ENCODE peak calls at places on chromosomes 3 and 15, in nine cellular contexts. F, C, I, Y, J, V, G, N and T are unnamed samples.

GRCh38 chr3:10548997-10549396 is 43.6 kb upstream of the ATP2B2 start:
- DNase-seq in I (no peak), C (no peak), Y (no peak), V (peak), J (no peak), F (no peak), N (no peak), G (no peak), T (no peak)

GRCh38 chr15:40894689-40895308 is 549 bp downstream of the VPS18 start:
- DNase-seq in G (peak), J (peak), I (no peak), N (no peak), F (peak), V (peak), C (peak), Y (no peak), T (peak)

GRCh38 chr15:60351066-60351465 is 46.7 kb downstream of the ANXA2 start:
- DNase-seq in F (no peak), J (no peak), V (no peak), I (no peak), G (no peak), N (no peak), C (no peak), Y (no peak), T (no peak)

GRCh38 chr3:50254577-50255250 is 14.2 kb upstream of the SEMA3B start:
- DNase-seq in J (peak), C (peak), V (peak), G (no peak), N (no peak), F (no peak), I (peak), Y (peak), T (no peak)

GRCh38 chr3:98670020-98670419 is 76.6 kb upstream of the CPOX start:
- DNase-seq in C (no peak), N (no peak), J (no peak), Y (no peak), V (no peak), G (no peak), F (no peak), I (no peak), T (no peak)

GRCh38 chr3:47994180-47994579 is 22.0 kb downstream of the MAP4 start:
- DNase-seq in G (no peak), I (no peak), F (no peak), V (no peak), N (no peak), J (no peak), C (no peak), Y (no peak), T (no peak)

GRCh38 chr3:172063456-172064432 is 24.4 kb downstream of the FNDC3B start:
- DNase-seq in C (no peak), G (no peak), N (no peak), J (no peak), F (no peak), Y (no peak), I (no peak), V (no peak), T (no peak)

GRCh38 chr3:58151637-58152036 is 59.1 kb downstream of the DNASE1L3 start:
- DNase-seq in F (no peak), J (peak), G (no peak), N (no peak), I (no peak), C (peak), V (no peak), Y (peak), T (no peak)

GRCh38 chr3:135927170-135927569 is 38.4 kb upstream of the PPP2R3A start:
- DNase-seq in V (peak), Y (no peak), F (no peak), C (peak), I (no peak), N (no peak), G (no peak), J (no peak), T (peak)

GRCh38 chr3:44805960-44806359 is 44.4 kb downstream of the KIF15 start:
- DNase-seq in N (no peak), F (no peak), V (no peak), J (no peak), C (no peak), I (no peak), Y (no peak), G (no peak), T (no peak)

GRCh38 chr3:44803298-44803697 is 41.7 kb downstream of the KIF15 start:
- DNase-seq in C (no peak), V (no peak), J (no peak), F (no peak), G (no peak), Y (no peak), I (no peak), N (no peak), T (no peak)

GRCh38 chr3:44802006-44802405 is 40.4 kb downstream of the KIF15 start:
- DNase-seq in G (no peak), V (no peak), N (no peak), I (no peak), Y (no peak), F (no peak), C (no peak), J (no peak), T (no peak)
- TF ChIP-seq CTCF in G (no peak), V (no peak), N (no peak), I (no peak), Y (no peak), F (no peak), C (no peak), J (no peak), T (no peak)

GRCh38 chr3:29279276-29279675 is 1.6 kb upstream of the RBMS3 start:
- DNase-seq in Y (no peak), C (no peak), N (no peak), I (no peak), J (no peak), G (no peak), F (no peak), V (no peak), T (no peak)

GRCh38 chr3:29279830-29280229 is 1.0 kb upstream of the RBMS3 start:
- DNase-seq in J (peak), I (no peak), N (no peak), Y (no peak), F (no peak), G (no peak), C (peak), V (no peak), T (no peak)

GRCh38 chr3:29282431-29283296 is 1.8 kb downstream of the RBMS3 start:
- DNase-seq in G (peak), N (no peak), V (peak), J (peak), Y (no peak), I (no peak), F (no peak), C (peak), T (peak)

GRCh38 chr3:29281265-29282228 is 676 bp downstream of the RBMS3 start:
- DNase-seq in V (peak), C (peak), Y (no peak), G (peak), I (no peak), J (peak), N (no peak), F (peak), T (peak)

GRCh38 chr3:29280675-29281264 is at the start of gene RBMS3:
- DNase-seq in J (peak), Y (peak), I (peak), F (peak), C (peak), G (peak), N (peak), V (peak), T (peak)
- TF ChIP-seq CTCF in J (peak), Y (peak), I (peak), F (peak), C (peak), G (peak), N (peak), V (peak), T (peak)

DNA sequence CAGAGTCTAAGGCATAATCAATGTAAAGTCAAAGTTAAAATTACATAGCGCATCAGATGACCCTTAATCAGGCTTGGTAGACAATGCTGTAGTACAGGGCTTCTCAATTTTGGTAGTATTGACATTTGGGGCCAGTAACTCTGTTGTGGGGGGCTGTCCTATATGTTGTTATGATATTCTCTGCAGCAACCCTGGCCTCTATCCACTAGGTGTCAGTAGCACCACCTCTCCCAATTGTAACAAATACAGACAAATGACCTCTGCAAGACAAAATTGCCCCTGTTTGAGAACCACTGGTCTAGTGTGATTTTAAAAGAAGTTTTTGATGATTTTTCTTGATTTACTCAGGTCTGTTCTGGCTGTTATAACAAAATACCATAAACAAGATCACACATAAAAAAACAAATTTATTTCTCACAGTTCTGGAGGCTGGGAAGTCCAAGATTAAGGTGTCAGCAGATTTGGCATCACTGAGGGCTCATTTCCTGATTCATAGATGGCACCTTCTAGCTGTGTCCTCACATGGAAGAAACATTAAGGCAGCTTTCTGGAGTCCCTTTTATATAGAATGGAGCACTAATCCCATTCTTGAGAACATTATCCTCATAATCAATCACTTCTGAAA is 37.6 kb upstream of the SLC9A9 start:
- DNase-seq in C (peak), N (no peak), F (peak), I (no peak), G (peak), J (peak), V (peak), Y (no peak), T (peak)
- TF ChIP-seq CTCF in C (peak), N (peak), F (peak), I (peak), G (peak), J (peak), V (peak), Y (peak), T (peak)

GRCh38 chr3:150097588-150097890 is 126.8 kb upstream of the PFN2 start:
- DNase-seq in N (no peak), C (no peak), F (no peak), G (no peak), V (peak), J (no peak), I (no peak), Y (no peak), T (peak)

GRCh38 chr3:150090877-150091276 is 120.2 kb upstream of the PFN2 start:
- DNase-seq in V (no peak), C (no peak), I (no peak), Y (no peak), F (no peak), G (no peak), N (no peak), J (no peak), T (peak)

GRCh38 chr3:150091626-150092025 is 120.9 kb upstream of the PFN2 start:
- DNase-seq in G (no peak), V (no peak), J (no peak), N (no peak), C (no peak), Y (no peak), F (no peak), I (no peak), T (no peak)

GRCh38 chr3:150096700-150097587 is 126.2 kb upstream of the PFN2 start:
- DNase-seq in N (no peak), G (peak), C (no peak), J (no peak), F (no peak), V (no peak), Y (no peak), I (no peak), T (no peak)

DNA sequence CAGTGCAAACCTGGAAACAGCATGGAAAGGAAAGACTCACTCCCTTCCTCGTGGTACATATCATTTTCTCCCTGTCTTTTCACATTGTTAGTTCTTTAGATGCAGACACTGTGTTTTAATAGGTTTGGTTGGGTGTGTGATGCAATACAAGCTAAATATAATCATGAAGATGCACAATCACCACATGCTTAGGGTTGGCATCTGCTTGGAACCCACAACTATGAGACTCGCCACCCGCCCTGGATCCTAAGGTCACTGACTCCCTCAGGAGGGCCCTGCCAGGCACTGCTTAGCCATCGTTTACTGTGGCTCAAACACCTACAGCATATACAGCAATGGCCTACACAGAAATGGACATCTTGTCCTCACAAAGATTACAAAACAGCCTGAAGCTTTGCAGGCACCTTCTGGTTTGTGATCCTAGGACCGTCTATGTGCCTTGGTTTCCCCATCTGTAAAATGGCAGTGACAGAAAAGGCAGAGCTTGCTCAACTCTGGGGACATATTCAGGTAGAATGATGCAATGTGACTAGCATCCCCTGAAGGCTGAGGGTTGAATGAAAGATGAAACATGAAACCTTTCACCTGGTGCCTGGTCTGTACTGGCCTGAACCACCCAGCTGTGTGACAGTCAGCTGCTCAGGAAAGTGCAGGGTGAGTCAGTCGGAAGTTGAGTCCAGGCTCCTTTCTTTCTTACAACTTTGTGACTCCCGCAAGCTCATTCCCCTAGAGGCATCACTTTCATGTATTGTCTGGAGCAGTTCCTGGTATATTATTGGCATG is 123.6 kb upstream of the PFN2 start:
- DNase-seq in G (no peak), N (no peak), C (no peak), I (no peak), F (no peak), Y (no peak), V (peak), J (no peak), T (peak)
- TF ChIP-seq CTCF in G (no peak), N (no peak), C (no peak), I (no peak), F (no peak), Y (no peak), V (no peak), J (no peak), T (no peak)